ENCODE peak calls at places on chromosomes 11 and 22, in eight cellular contexts. C, K, S, G, H, T, Y and P are unnamed samples.
A peak's percentile ranks its signal among the peaks of the same experiment; 100 is the strongest.

GRCh38 chr22:42945736-42946135 is 69.2 kb downstream of the PACSIN2 start:
- DNase-seq in C (no peak), K (no peak), S (no peak), G (no peak), H (no peak), T (no peak), Y (no peak), P (no peak)

GRCh38 chr22:44398791-44399190 is 86.0 kb upstream of the SHISAL1 start:
- DNase-seq in C (no peak), K (no peak), S (no peak), G (no peak), H (no peak), T (no peak), Y (no peak), P (no peak)

GRCh38 chr11:444397-445144 is 2.8 kb upstream of the ANO9 start:
- DNase-seq in C (no peak), K (no peak), S (no peak), G (no peak), H (peak; percentile 67), T (no peak), Y (no peak), P (no peak)

GRCh38 chr11:19559746-19560145 is 152.9 kb upstream of the NAV2 start:
- DNase-seq in C (no peak), K (no peak), S (no peak), G (no peak), H (no peak), T (no peak), Y (no peak), P (no peak)

GRCh38 chr22:16973591-16974297 is 34.3 kb downstream of the GAB4 start:
- DNase-seq in C (no peak), K (no peak), S (no peak), G (no peak), H (no peak), T (no peak), Y (no peak), P (no peak)

GRCh38 chr11:60064115-60064514 is 7.7 kb downstream of the MS4A3 start:
- DNase-seq in C (no peak), K (no peak), S (no peak), G (no peak), H (no peak), T (no peak), Y (no peak), P (no peak)

GRCh38 chr11:60251485-60252207 is 8.7 kb upstream of the MS4A4E start:
- DNase-seq in C (no peak), K (peak; percentile 63), S (no peak), G (no peak), H (no peak), T (no peak), Y (no peak), P (no peak)

GRCh38 chr22:42919199-42919598 is 62.1 kb upstream of the ARFGAP3 start:
- DNase-seq in C (no peak), K (no peak), S (no peak), G (no peak), H (no peak), T (no peak), Y (no peak), P (no peak)